ENCODE peak calls at places on chromosome 20, in ten cellular contexts. Z, I, B, G, N, A, C, V, M and T are unnamed samples.

GRCh38 chr20:58950603-58951002 is 30.5 kb upstream of the NELFCD start:
- ATAC-seq in Z (no peak), I (no peak), B (no peak), G (no peak), N (no peak), A (no peak), C (no peak), V (no peak), M (no peak), T (no peak)

GRCh38 chr20:49669601-49670189 is 44.0 kb downstream of the B4GALT5 start:
- ATAC-seq in Z (peak), I (peak), B (no peak), G (no peak), N (peak), A (peak), C (peak), V (no peak), M (peak), T (peak)

GRCh38 chr20:63794614-63795013 is 36.5 kb downstream of the ZBTB46 start:
- ATAC-seq in Z (no peak), I (no peak), B (no peak), G (no peak), N (peak), A (no peak), C (no peak), V (no peak), M (no peak), T (no peak)

GRCh38 chr20:13229538-13229937 is 8.5 kb downstream of the ISM1 start:
- ATAC-seq in Z (peak), I (no peak), B (no peak), G (no peak), N (peak), A (peak), C (peak), V (no peak), M (no peak), T (peak)

GRCh38 chr20:37452236-37452635 is 68.8 kb upstream of the NNAT start:
- ATAC-seq in Z (no peak), I (no peak), B (no peak), G (no peak), N (no peak), A (no peak), C (no peak), V (no peak), M (no peak), T (no peak)

GRCh38 chr20:11350126-11351005 is 567.3 kb upstream of the BTBD3 start:
- ATAC-seq in Z (no peak), I (no peak), B (peak), G (peak), N (no peak), A (no peak), C (no peak), V (peak), M (no peak), T (no peak)

GRCh38 chr20:33842346-33842745 is 31.2 kb downstream of the CHMP4B start:
- ATAC-seq in Z (no peak), I (no peak), B (no peak), G (no peak), N (no peak), A (no peak), C (no peak), V (no peak), M (no peak), T (no peak)

GRCh38 chr20:23132930-23133559 is 46.9 kb upstream of the CD93 start:
- ATAC-seq in Z (no peak), I (no peak), B (peak), G (peak), N (no peak), A (no peak), C (no peak), V (peak), M (no peak), T (no peak)

GRCh38 chr20:37849169-37849568 is 53.8 kb upstream of the VSTM2L start:
- ATAC-seq in Z (no peak), I (no peak), B (no peak), G (no peak), N (no peak), A (no peak), C (no peak), V (no peak), M (no peak), T (no peak)

GRCh38 chr20:20894280-20894679 is 181.8 kb upstream of the RALGAPA2 start:
- ATAC-seq in Z (no peak), I (no peak), B (no peak), G (no peak), N (no peak), A (no peak), C (no peak), V (no peak), M (no peak), T (no peak)

GRCh38 chr20:9942736-9943135 is 92.1 kb upstream of the ANKEF1 start:
- ATAC-seq in Z (no peak), I (no peak), B (no peak), G (no peak), N (no peak), A (no peak), C (no peak), V (no peak), M (no peak), T (no peak)

GRCh38 chr20:51624157-51624731 is 81.7 kb upstream of the NFATC2 start:
- ATAC-seq in Z (peak), I (peak), B (no peak), G (peak), N (peak), A (peak), C (peak), V (no peak), M (no peak), T (peak)

GRCh38 chr20:25204550-25205276 is 9.2 kb downstream of the ENTPD6 start:
- ATAC-seq in Z (no peak), I (no peak), B (no peak), G (peak), N (no peak), A (no peak), C (no peak), V (no peak), M (no peak), T (no peak)

GRCh38 chr20:45813006-45813340 is 529 bp downstream of the UBE2C start:
- ATAC-seq in Z (no peak), I (no peak), B (no peak), G (no peak), N (no peak), A (no peak), C (no peak), V (no peak), M (no peak), T (no peak)

GRCh38 chr20:22438926-22439325 is 145.4 kb downstream of the FOXA2 start:
- ATAC-seq in Z (no peak), I (no peak), B (no peak), G (no peak), N (no peak), A (no peak), C (no peak), V (no peak), M (no peak), T (no peak)

GRCh38 chr20:23692725-23693124 is 3.9 kb upstream of the CST4 start:
- ATAC-seq in Z (no peak), I (no peak), B (no peak), G (no peak), N (no peak), A (no peak), C (no peak), V (no peak), M (no peak), T (no peak)

GRCh38 chr20:2986466-2986865 is 57.0 kb upstream of the GNRH2 start:
- ATAC-seq in Z (peak), I (no peak), B (peak), G (no peak), N (peak), A (peak), C (peak), V (peak), M (no peak), T (peak)

GRCh38 chr20:50233325-50234212 is 42.9 kb downstream of the CEBPB start:
- ATAC-seq in Z (no peak), I (no peak), B (no peak), G (peak), N (no peak), A (no peak), C (no peak), V (no peak), M (no peak), T (no peak)

GRCh38 chr20:35478804-35479472 is 23.5 kb downstream of the CEP250 start:
- ATAC-seq in Z (no peak), I (no peak), B (no peak), G (no peak), N (no peak), A (no peak), C (no peak), V (no peak), M (peak), T (no peak)

GRCh38 chr20:43655937-43656336 is 11.0 kb upstream of the MYBL2 start:
- ATAC-seq in Z (no peak), I (no peak), B (no peak), G (no peak), N (no peak), A (no peak), C (no peak), V (no peak), M (no peak), T (no peak)

GRCh38 chr20:51335329-51335841 is 207.1 kb downstream of the NFATC2 start:
- ATAC-seq in Z (peak), I (no peak), B (no peak), G (no peak), N (peak), A (peak), C (peak), V (no peak), M (no peak), T (peak)

GRCh38 chr20:44054849-44055248 is 132.1 kb downstream of the JPH2 start:
- ATAC-seq in Z (no peak), I (no peak), B (no peak), G (no peak), N (no peak), A (no peak), C (no peak), V (no peak), M (no peak), T (no peak)

GRCh38 chr20:34516874-34517542 is 786 bp downstream of the DYNLRB1 start:
- ATAC-seq in Z (peak), I (peak), B (no peak), G (no peak), N (peak), A (peak), C (peak), V (no peak), M (peak), T (peak)

GRCh38 chr20:18197382-18198070 is 59.9 kb downstream of the KAT14 start:
- ATAC-seq in Z (no peak), I (no peak), B (no peak), G (no peak), N (no peak), A (no peak), C (no peak), V (no peak), M (no peak), T (no peak)

GRCh38 chr20:17538517-17539170 is 7.5 kb upstream of the BFSP1 start:
- ATAC-seq in Z (peak), I (no peak), B (no peak), G (no peak), N (peak), A (peak), C (peak), V (no peak), M (no peak), T (peak)

GRCh38 chr20:47215653-47216397 is 140.7 kb downstream of the ZMYND8 start:
- ATAC-seq in Z (no peak), I (no peak), B (no peak), G (no peak), N (no peak), A (no peak), C (no peak), V (no peak), M (no peak), T (no peak)